ENCODE peak calls at places on chromosomes 16 and 17, in five cellular contexts. R is progenitor cell of endocrine pancreas, P is dorsolateral prefrontal cortex, Y is tibial nerve, T is endothelial cell. F is an unnamed sample.
A peak's percentile ranks its signal among the peaks of the same experiment; 100 is the strongest.

GRCh38 chr16:77890075-77890474 is 101.7 kb downstream of the VAT1L start:
- DNase-seq in R (no peak), P (no peak), Y (no peak), T (no peak), F (no peak)

GRCh38 chr17:37478187-37478586 is 11.5 kb upstream of the DUSP14 start:
- DNase-seq in R (no peak), P (no peak), Y (peak; percentile 66), T (no peak), F (no peak)

GRCh38 chr17:77852666-77853207 is 105.8 kb upstream of the TNRC6C start:
- DNase-seq in R (no peak), P (no peak), Y (no peak), T (no peak), F (no peak)

GRCh38 chr17:57676543-57676942 is 68.6 kb downstream of the CCDC182 start:
- DNase-seq in R (no peak), P (no peak), Y (no peak), T (no peak), F (no peak)

GRCh38 chr17:79892457-79893236 is 53.4 kb upstream of the CBX4 start:
- DNase-seq in R (no peak), P (no peak), Y (no peak), T (no peak), F (peak; percentile 55)

GRCh38 chr17:28225271-28225670 is 93.7 kb upstream of the TMEM97 start:
- DNase-seq in R (no peak), P (no peak), Y (no peak), T (no peak), F (no peak)

GRCh38 chr17:75694536-75694935 is 26.7 kb upstream of the ITGB4 start:
- DNase-seq in R (no peak), P (peak; percentile 62), Y (no peak), T (no peak), F (no peak)

GRCh38 chr16:87060026-87060986 is 256.9 kb downstream of the C16orf95 start:
- DNase-seq in R (no peak), P (no peak), Y (no peak), T (no peak), F (peak; percentile 11)

GRCh38 chr17:44314869-44315661 is 6.7 kb downstream of the RUNDC3A start:
- DNase-seq in R (no peak), P (peak; percentile 76), Y (no peak), T (peak; percentile 54), F (peak; percentile 62)

GRCh38 chr16:20622498-20622870 is 46.3 kb upstream of the ACSM2B start:
- DNase-seq in R (no peak), P (no peak), Y (no peak), T (no peak), F (no peak)

GRCh38 chr17:19939993-19940721 is 37.5 kb downstream of the AKAP10 start:
- DNase-seq in R (no peak), P (no peak), Y (no peak), T (no peak), F (no peak)

GRCh38 chr17:37774508-37774907 is 29.6 kb upstream of the HNF1B start:
- DNase-seq in R (no peak), P (no peak), Y (no peak), T (no peak), F (no peak)

GRCh38 chr17:3993493-3994220 is 29.4 kb upstream of the ATP2A3 start:
- DNase-seq in R (no peak), P (peak; percentile 10), Y (no peak), T (no peak), F (no peak)

GRCh38 chr16:84505249-84506156 is 1.0 kb upstream of the MEAK7 start:
- DNase-seq in R (no peak), P (no peak), Y (no peak), T (no peak), F (no peak)

GRCh38 chr17:66567234-66568170 is 265.1 kb downstream of the PRKCA start:
- DNase-seq in R (peak; percentile 39), P (peak; percentile 75), Y (peak; percentile 90), T (peak; percentile 84), F (peak; percentile 73)

GRCh38 chr16:19375561-19376158 is 42.0 kb upstream of the TMC5 start:
- DNase-seq in R (peak; percentile 23), P (no peak), Y (peak; percentile 67), T (peak; percentile 52), F (peak; percentile 60)

GRCh38 chr16:25027781-25028180 is 12.6 kb upstream of the ARHGAP17 start:
- DNase-seq in R (no peak), P (no peak), Y (no peak), T (no peak), F (no peak)

GRCh38 chr17:61411114-61411943 is 11.7 kb downstream of the TBX2 start:
- DNase-seq in R (peak; percentile 60), P (peak; percentile 45), Y (no peak), T (peak; percentile 59), F (peak; percentile 51)

GRCh38 chr17:73952498-73953205 is 250.8 kb upstream of the RPL38 start:
- DNase-seq in R (peak; percentile 67), P (peak; percentile 71), Y (no peak), T (peak; percentile 58), F (peak; percentile 19)

DNA sequence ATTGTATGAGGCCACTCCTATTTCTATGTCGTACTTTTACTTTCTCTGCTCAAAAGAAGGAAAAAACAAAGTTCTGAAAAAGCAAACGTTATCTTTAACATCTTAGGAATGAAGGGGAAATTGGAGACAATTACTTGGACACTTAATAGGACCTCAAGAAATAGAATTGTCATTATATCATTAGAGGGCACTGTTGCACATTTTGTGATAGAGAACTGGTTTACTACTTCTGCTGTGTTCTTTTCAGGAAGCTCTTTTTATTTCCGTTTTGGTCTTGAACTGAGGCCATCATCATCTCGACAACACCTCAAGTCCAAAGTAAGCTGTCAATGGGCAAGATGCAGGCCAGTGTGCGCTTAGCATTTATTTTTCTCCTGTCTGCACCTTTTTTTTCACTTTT is 14.6 kb downstream of the COG4 start:
- DNase-seq in R (no peak), P (no peak), Y (no peak), T (no peak), F (no peak)
- TF ChIP-seq CTCF in R (no peak), P (no peak), Y (no peak), T (no peak), F (no peak)

GRCh38 chr16:4698321-4699029 is 5.1 kb downstream of the NUDT16L1 start:
- DNase-seq in R (no peak), P (no peak), Y (no peak), T (no peak), F (no peak)
- TF ChIP-seq CTCF in R (no peak), P (no peak), Y (no peak), T (no peak), F (no peak)

DNA sequence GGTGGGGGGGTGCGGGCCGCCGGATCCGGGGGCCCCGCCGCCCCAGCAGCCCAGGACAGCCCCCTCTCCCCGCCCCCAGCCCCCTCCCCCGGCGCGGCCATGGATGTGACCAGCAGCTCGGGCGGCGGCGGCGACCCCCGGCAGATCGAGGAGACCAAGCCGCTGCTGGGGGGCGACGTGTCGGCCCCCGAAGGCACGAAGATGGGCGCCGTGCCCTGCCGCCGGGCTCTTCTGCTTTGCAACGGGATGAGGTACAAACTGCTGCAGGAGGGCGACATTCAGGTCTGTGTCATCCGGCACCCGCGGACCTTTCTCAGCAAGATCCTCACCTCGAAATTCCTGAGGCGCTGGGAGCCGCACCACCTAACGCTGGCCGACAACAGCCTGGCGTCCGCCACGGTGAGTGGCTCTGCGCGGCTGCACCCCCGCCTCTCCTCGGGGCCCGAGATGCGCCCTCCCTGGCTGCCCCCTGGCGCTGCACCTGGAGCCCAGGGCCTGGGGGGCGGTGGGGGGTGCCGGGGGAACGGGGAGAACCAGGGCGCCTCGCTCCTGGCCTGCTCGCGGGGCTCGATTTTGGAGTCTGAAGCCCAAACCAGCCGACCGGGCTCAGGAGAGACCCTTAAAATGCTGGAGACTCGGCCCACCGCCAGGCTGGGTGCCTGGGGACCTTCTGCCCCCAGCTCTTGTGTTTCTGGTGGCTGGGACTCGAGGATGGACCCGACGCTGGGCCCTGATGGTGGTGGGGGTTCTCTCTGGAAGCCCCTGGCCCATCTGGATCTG is 725 bp downstream of the CMIP start:
- DNase-seq in R (peak; percentile 33), P (peak; percentile 62), Y (no peak), T (peak; percentile 45), F (peak; percentile 63)
- TF ChIP-seq CTCF in R (peak; percentile 44), P (peak; percentile 22), Y (no peak), T (no peak), F (no peak)

GRCh38 chr16:67460168-67460567 is 20.8 kb downstream of the ATP6V0D1 start:
- DNase-seq in R (no peak), P (no peak), Y (no peak), T (no peak), F (no peak)
- TF ChIP-seq CTCF in R (no peak), P (no peak), Y (no peak), T (no peak), F (no peak)

DNA sequence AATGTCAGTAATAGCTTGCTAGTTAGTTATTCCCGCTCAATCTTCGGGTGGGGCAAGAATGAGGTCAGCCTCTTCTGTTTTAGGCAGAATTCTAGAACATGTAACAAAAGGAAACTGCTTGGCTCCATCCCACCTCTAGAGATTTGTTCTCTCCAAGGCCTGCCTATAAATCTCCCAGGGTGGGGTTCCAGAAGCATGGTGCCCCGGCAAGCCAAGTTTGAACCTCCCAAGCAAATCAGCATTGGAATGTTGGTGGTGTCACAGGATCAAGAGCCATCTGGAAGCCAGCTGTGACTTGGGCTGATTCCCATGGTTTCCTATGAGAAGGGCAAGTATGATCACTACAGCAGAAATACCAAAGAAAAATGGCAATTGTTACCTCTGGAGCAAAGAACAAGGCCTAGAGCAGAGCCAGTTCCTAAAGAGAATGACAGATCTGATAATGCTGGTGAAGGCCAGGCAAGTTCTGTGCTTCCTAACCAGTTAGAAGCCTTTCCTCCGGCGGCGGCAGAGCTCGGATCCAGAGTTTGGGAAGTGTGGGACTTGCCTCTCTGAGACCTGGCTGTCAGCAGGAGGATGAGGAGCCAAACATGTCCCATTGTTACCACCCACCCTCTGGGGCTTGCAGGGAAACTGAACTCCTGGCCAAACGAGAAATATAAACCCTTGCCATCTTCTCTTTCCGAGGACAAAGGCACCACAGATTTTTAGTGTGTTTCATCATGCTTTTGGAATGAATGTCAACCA is 80.0 kb upstream of the SMURF2 start:
- DNase-seq in R (no peak), P (no peak), Y (peak; percentile 50), T (no peak), F (no peak)
- TF ChIP-seq CTCF in R (no peak), P (no peak), Y (no peak), T (no peak), F (no peak)

GRCh38 chr17:1915889-1916288 is 86.1 kb downstream of the RPA1 start:
- DNase-seq in R (no peak), P (no peak), Y (no peak), T (no peak), F (no peak)
- TF ChIP-seq CTCF in R (no peak), P (no peak), Y (no peak), T (no peak), F (no peak)

GRCh38 chr16:6969594-6969993 is 363.1 kb upstream of the RBFOX1 start:
- DNase-seq in R (no peak), P (no peak), Y (no peak), T (no peak), F (no peak)
- TF ChIP-seq CTCF in R (peak; percentile 22), P (no peak), Y (no peak), T (no peak), F (no peak)